ENCODE peak calls at places on chromosomes 12 and 14, in eight cellular contexts. One of them, this sample, is unnamed.

GRCh38 chr14:85533821-85534271 is 3.9 kb downstream of the FLRT2 start:
- DNase-seq in AG08395: peak
- DNase-seq in testis: peak
- DNase-seq in HT1080: peak
- DNase-seq in cerebellum: no peak
- DNase-seq in Daoy: peak
- DNase-seq in HuH-7: peak
- DNase-seq in bronchial epithelial cell: no peak
- DNase-seq in this sample: no peak

GRCh38 chr14:23364164-23364571 is 804 bp downstream of the EFS start:
- DNase-seq in AG08395: peak
- DNase-seq in testis: no peak
- DNase-seq in HT1080: no peak
- DNase-seq in cerebellum: peak
- DNase-seq in Daoy: no peak
- DNase-seq in HuH-7: no peak
- DNase-seq in bronchial epithelial cell: no peak
- DNase-seq in this sample: no peak

GRCh38 chr12:111221296-111222026 is 147.4 kb downstream of the PHETA1 start:
- DNase-seq in AG08395: no peak
- DNase-seq in testis: no peak
- DNase-seq in HT1080: no peak
- DNase-seq in cerebellum: no peak
- DNase-seq in Daoy: no peak
- DNase-seq in HuH-7: no peak
- DNase-seq in bronchial epithelial cell: no peak
- DNase-seq in this sample: no peak

GRCh38 chr14:76827696-76828301 is 1.6 kb downstream of the LRRC74A start:
- DNase-seq in AG08395: no peak
- DNase-seq in testis: no peak
- DNase-seq in HT1080: no peak
- DNase-seq in cerebellum: no peak
- DNase-seq in Daoy: no peak
- DNase-seq in HuH-7: no peak
- DNase-seq in bronchial epithelial cell: no peak
- DNase-seq in this sample: no peak

GRCh38 chr12:28489256-28489655 is 299.0 kb downstream of the CCDC91 start:
- DNase-seq in AG08395: peak
- DNase-seq in testis: no peak
- DNase-seq in HT1080: peak
- DNase-seq in cerebellum: no peak
- DNase-seq in Daoy: no peak
- DNase-seq in HuH-7: no peak
- DNase-seq in bronchial epithelial cell: peak
- DNase-seq in this sample: no peak

GRCh38 chr14:104694991-104695659 is 5.7 kb downstream of the INF2 start:
- DNase-seq in AG08395: no peak
- DNase-seq in testis: no peak
- DNase-seq in HT1080: peak
- DNase-seq in cerebellum: no peak
- DNase-seq in Daoy: peak
- DNase-seq in HuH-7: no peak
- DNase-seq in bronchial epithelial cell: no peak
- DNase-seq in this sample: no peak

GRCh38 chr12:124279846-124280360 is 15.0 kb upstream of the RFLNA start:
- DNase-seq in AG08395: peak
- DNase-seq in testis: no peak
- DNase-seq in HT1080: no peak
- DNase-seq in cerebellum: no peak
- DNase-seq in Daoy: no peak
- DNase-seq in HuH-7: no peak
- DNase-seq in bronchial epithelial cell: no peak
- DNase-seq in this sample: no peak

GRCh38 chr12:116818341-116818856 is 62.8 kb downstream of the HRK start:
- DNase-seq in AG08395: peak
- DNase-seq in testis: peak
- DNase-seq in HT1080: peak
- DNase-seq in cerebellum: peak
- DNase-seq in Daoy: peak
- DNase-seq in HuH-7: no peak
- DNase-seq in bronchial epithelial cell: no peak
- DNase-seq in this sample: no peak

GRCh38 chr12:27176765-27177164 is 67.3 kb upstream of the STK38L start:
- DNase-seq in AG08395: peak
- DNase-seq in testis: no peak
- DNase-seq in HT1080: peak
- DNase-seq in cerebellum: no peak
- DNase-seq in Daoy: peak
- DNase-seq in HuH-7: no peak
- DNase-seq in bronchial epithelial cell: peak
- DNase-seq in this sample: no peak

This sample was measured in HepG2.